ENCODE peak calls at places on chromosomes 13 and 19, in five cellular contexts. One of them, this sample, is unnamed.

GRCh38 chr19:23273594-23274412 is 23.6 kb upstream of the ZNF724 start:
- DNase-seq in adrenal gland: peak; percentile 97
- DNase-seq in cardiac muscle cell: peak; percentile 95
- DNase-seq in heart right ventricle: peak; percentile 92
- DNase-seq in lower lobe of right lung: peak; percentile 93
- DNase-seq in this sample: peak; percentile 93

GRCh38 chr13:28313579-28313978 is 175.2 kb downstream of the PAN3 start:
- DNase-seq in adrenal gland: peak; percentile 47
- DNase-seq in cardiac muscle cell: no peak
- DNase-seq in heart right ventricle: no peak
- DNase-seq in lower lobe of right lung: no peak
- DNase-seq in this sample: no peak

GRCh38 chr19:35534803-35535480 is 1.7 kb downstream of the GAPDHS start:
- DNase-seq in adrenal gland: no peak
- DNase-seq in cardiac muscle cell: no peak
- DNase-seq in heart right ventricle: no peak
- DNase-seq in lower lobe of right lung: no peak
- DNase-seq in this sample: no peak

GRCh38 chr19:36331353-36332228 is 47.4 kb downstream of the ZFP14 start:
- DNase-seq in adrenal gland: peak; percentile 98
- DNase-seq in cardiac muscle cell: peak; percentile 96
- DNase-seq in heart right ventricle: peak; percentile 93
- DNase-seq in lower lobe of right lung: peak; percentile 70
- DNase-seq in this sample: peak; percentile 89

GRCh38 chr13:101307181-101307701 is 109.1 kb downstream of the NALCN start:
- DNase-seq in adrenal gland: no peak
- DNase-seq in cardiac muscle cell: no peak
- DNase-seq in heart right ventricle: no peak
- DNase-seq in lower lobe of right lung: no peak
- DNase-seq in this sample: no peak

GRCh38 chr13:73416093-73416492 is 357.3 kb downstream of the KLF5 start:
- DNase-seq in adrenal gland: no peak
- DNase-seq in cardiac muscle cell: no peak
- DNase-seq in heart right ventricle: no peak
- DNase-seq in lower lobe of right lung: no peak
- DNase-seq in this sample: no peak

GRCh38 chr19:40549007-40549708 is 27.5 kb upstream of the SHKBP1 start:
- DNase-seq in adrenal gland: no peak
- DNase-seq in cardiac muscle cell: peak; percentile 91
- DNase-seq in heart right ventricle: peak; percentile 37
- DNase-seq in lower lobe of right lung: peak; percentile 78
- DNase-seq in this sample: peak; percentile 52

GRCh38 chr13:42215578-42216421 is 56.2 kb upstream of the AKAP11 start:
- DNase-seq in adrenal gland: peak; percentile 72
- DNase-seq in cardiac muscle cell: peak; percentile 53
- DNase-seq in heart right ventricle: no peak
- DNase-seq in lower lobe of right lung: no peak
- DNase-seq in this sample: no peak

GRCh38 chr19:28577199-28577598 is 635.8 kb downstream of the UQCRFS1 start:
- DNase-seq in adrenal gland: no peak
- DNase-seq in cardiac muscle cell: no peak
- DNase-seq in heart right ventricle: no peak
- DNase-seq in lower lobe of right lung: no peak
- DNase-seq in this sample: no peak

GRCh38 chr13:93227906-93228801 is 1.5 kb downstream of the GPC6 start:
- DNase-seq in adrenal gland: peak; percentile 56
- DNase-seq in cardiac muscle cell: peak; percentile 92
- DNase-seq in heart right ventricle: peak; percentile 23
- DNase-seq in lower lobe of right lung: peak; percentile 42
- DNase-seq in this sample: peak; percentile 51

DNA sequence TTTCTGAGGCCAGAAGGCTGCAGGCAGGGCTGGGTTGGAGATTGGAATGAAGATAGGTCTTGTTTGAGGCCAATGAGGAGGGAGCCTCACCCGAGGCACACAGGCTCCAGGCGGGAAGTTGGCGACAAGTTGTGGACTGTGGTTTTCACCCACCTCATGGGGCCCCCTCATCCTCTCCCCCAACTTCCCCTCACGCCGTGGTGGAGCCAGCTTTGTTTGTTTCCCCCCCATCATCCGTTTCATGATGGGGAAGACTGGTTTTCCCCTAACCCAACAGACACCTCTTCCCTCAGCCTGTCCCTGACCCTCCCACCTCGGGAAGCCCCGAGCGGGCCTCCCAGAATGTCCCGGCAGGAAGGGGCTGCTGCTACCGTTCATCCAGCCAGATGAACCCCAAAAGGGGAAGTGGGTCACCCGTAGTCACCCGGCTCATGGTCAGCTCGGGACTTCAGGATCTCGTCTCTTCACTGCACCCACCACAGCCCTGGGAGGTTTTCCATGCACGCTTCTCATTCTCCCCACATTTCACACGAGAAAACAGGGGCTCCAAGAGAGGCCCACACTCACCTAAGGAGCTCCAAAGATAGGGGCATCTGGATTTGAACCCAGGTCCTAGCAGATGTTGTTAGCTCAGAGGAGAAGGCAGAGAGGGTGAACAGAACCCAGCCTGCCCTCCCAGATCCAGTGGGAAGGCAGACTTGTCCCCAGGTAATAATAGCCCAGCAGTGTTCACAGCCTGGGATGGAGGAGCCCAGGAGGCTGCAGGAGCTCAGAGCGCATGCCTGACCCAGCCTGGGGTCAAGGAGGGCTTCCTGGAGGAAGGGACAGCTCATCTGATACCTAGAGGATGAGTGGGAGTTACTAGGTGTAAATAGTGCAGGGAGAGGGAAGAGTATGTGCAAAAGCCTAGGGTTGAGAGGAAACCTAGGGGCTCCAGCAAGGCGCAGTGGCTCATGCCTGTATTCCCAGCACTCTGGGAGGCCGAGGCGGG is 23.5 kb downstream of the CEACAM16 start:
- DNase-seq in adrenal gland: no peak
- DNase-seq in cardiac muscle cell: no peak
- DNase-seq in heart right ventricle: no peak
- DNase-seq in lower lobe of right lung: no peak
- DNase-seq in this sample: no peak
- H3K27ac ChIP-seq in adrenal gland: no peak overlapping the region
- H3K27ac ChIP-seq in cardiac muscle cell: no peak overlapping the region
- H3K27ac ChIP-seq in heart right ventricle: peak overlapping the region; percentile 5
- H3K27ac ChIP-seq in lower lobe of right lung: peak overlapping the region; percentile 32
- H3K27ac ChIP-seq in this sample: peak overlapping the region; percentile 44

GRCh38 chr13:52669677-52670076 is 17.0 kb downstream of the SUGT1 start:
- DNase-seq in adrenal gland: no peak
- DNase-seq in cardiac muscle cell: no peak
- DNase-seq in heart right ventricle: no peak
- DNase-seq in lower lobe of right lung: no peak
- DNase-seq in this sample: no peak
- TF ChIP-seq CTCF in adrenal gland: no peak
- TF ChIP-seq CTCF in cardiac muscle cell: no peak
- TF ChIP-seq CTCF in heart right ventricle: peak; percentile 23
- TF ChIP-seq CTCF in lower lobe of right lung: no peak
- TF ChIP-seq CTCF in this sample: no peak

GRCh38 chr13:24161010-24161775 is 673 bp downstream of the SPATA13 start:
- DNase-seq in adrenal gland: peak; percentile 59
- DNase-seq in cardiac muscle cell: peak; percentile 32
- DNase-seq in heart right ventricle: peak; percentile 7
- DNase-seq in lower lobe of right lung: peak; percentile 62
- DNase-seq in this sample: peak; percentile 29

GRCh38 chr13:24161980-24162517 is 1.5 kb downstream of the SPATA13 start:
- DNase-seq in adrenal gland: no peak
- DNase-seq in cardiac muscle cell: no peak
- DNase-seq in heart right ventricle: no peak
- DNase-seq in lower lobe of right lung: no peak
- DNase-seq in this sample: no peak

GRCh38 chr13:24159362-24159761 is 1.2 kb upstream of the SPATA13 start:
- DNase-seq in adrenal gland: no peak
- DNase-seq in cardiac muscle cell: no peak
- DNase-seq in heart right ventricle: no peak
- DNase-seq in lower lobe of right lung: no peak
- DNase-seq in this sample: no peak

GRCh38 chr13:24162604-24163003 is 2.1 kb downstream of the SPATA13 start:
- DNase-seq in adrenal gland: no peak
- DNase-seq in cardiac muscle cell: no peak
- DNase-seq in heart right ventricle: no peak
- DNase-seq in lower lobe of right lung: no peak
- DNase-seq in this sample: no peak

DNA sequence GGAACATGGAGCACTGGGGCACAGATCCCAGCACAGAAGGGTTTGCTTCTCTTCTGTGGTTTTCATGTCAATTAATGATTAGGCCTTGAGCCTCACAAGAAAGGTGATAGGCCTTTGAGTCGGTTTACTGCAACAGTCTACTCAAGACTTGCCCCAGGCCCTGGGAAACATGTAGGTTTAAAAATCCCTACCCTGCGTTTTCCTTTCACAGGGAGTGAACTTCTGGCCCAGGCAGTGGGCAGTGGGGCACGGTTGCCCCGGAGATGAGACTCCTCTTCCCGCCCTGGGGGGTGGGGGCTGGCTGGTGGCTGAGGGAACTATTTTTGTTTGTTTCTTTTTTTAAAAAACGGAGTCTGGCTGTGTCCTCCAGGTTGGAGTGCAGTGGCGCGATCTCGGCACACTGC is 597 bp upstream of the SPATA13 start:
- DNase-seq in adrenal gland: no peak
- DNase-seq in cardiac muscle cell: no peak
- DNase-seq in heart right ventricle: no peak
- DNase-seq in lower lobe of right lung: no peak
- DNase-seq in this sample: no peak
- H3K27ac ChIP-seq in adrenal gland: no peak overlapping the region
- H3K27ac ChIP-seq in cardiac muscle cell: peak overlapping the region; percentile 41
- H3K27ac ChIP-seq in heart right ventricle: no peak overlapping the region
- H3K27ac ChIP-seq in lower lobe of right lung: peak overlapping the region; percentile 77
- H3K27ac ChIP-seq in this sample: peak overlapping the region; percentile 86

DNA sequence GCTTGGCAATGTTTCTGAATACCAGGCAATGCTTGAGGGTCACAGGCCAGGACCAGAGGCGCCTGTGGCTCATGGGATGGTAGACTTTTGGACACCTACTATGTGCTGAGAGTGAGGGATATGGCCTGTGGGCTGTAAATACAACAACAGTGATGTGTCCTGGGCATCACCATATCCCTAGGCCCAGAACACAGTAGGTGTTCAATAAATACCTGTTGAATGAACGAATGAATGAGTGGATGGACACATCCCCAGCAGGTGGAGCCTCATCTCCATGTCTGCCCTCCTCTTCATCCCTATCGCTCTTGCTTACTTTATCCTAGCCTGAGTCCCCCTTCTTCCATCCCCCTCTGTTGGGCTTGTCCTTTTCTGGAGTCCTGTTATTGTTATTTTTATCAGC is 16.5 kb upstream of the NANOS2 start:
- DNase-seq in adrenal gland: no peak
- DNase-seq in cardiac muscle cell: no peak
- DNase-seq in heart right ventricle: no peak
- DNase-seq in lower lobe of right lung: no peak
- DNase-seq in this sample: no peak
- TF ChIP-seq CTCF in adrenal gland: no peak
- TF ChIP-seq CTCF in cardiac muscle cell: no peak
- TF ChIP-seq CTCF in heart right ventricle: peak; percentile 24
- TF ChIP-seq CTCF in lower lobe of right lung: no peak
- TF ChIP-seq CTCF in this sample: no peak

GRCh38 chr19:49149652-49150105 is 5.5 kb downstream of the HRC start:
- DNase-seq in adrenal gland: peak; percentile 89
- DNase-seq in cardiac muscle cell: peak; percentile 82
- DNase-seq in heart right ventricle: peak; percentile 81
- DNase-seq in lower lobe of right lung: peak; percentile 68
- DNase-seq in this sample: peak; percentile 70

GRCh38 chr19:49150106-49150943 is 4.9 kb downstream of the HRC start:
- DNase-seq in adrenal gland: peak; percentile 93
- DNase-seq in cardiac muscle cell: peak; percentile 95
- DNase-seq in heart right ventricle: peak; percentile 87
- DNase-seq in lower lobe of right lung: peak; percentile 87
- DNase-seq in this sample: peak; percentile 75

GRCh38 chr19:49152218-49152550 is 3.0 kb downstream of the HRC start:
- DNase-seq in adrenal gland: no peak
- DNase-seq in cardiac muscle cell: no peak
- DNase-seq in heart right ventricle: no peak
- DNase-seq in lower lobe of right lung: no peak
- DNase-seq in this sample: no peak

GRCh38 chr19:49151339-49152217 is 3.6 kb downstream of the HRC start:
- DNase-seq in adrenal gland: peak; percentile 90
- DNase-seq in cardiac muscle cell: peak; percentile 79
- DNase-seq in heart right ventricle: peak; percentile 57
- DNase-seq in lower lobe of right lung: peak; percentile 88
- DNase-seq in this sample: no peak

GRCh38 chr19:49150944-49151243 is 4.3 kb downstream of the HRC start:
- DNase-seq in adrenal gland: no peak
- DNase-seq in cardiac muscle cell: no peak
- DNase-seq in heart right ventricle: no peak
- DNase-seq in lower lobe of right lung: no peak
- DNase-seq in this sample: no peak
- H3K27ac ChIP-seq in adrenal gland: peak overlapping the region; percentile 58
- H3K27ac ChIP-seq in cardiac muscle cell: peak overlapping the region; percentile 72
- H3K27ac ChIP-seq in heart right ventricle: no peak overlapping the region
- H3K27ac ChIP-seq in lower lobe of right lung: peak overlapping the region; percentile 81
- H3K27ac ChIP-seq in this sample: peak overlapping the region; percentile 86

GRCh38 chr19:2540646-2541454 is 64.9 kb downstream of the GADD45B start:
- DNase-seq in adrenal gland: peak; percentile 93
- DNase-seq in cardiac muscle cell: peak; percentile 97
- DNase-seq in heart right ventricle: peak; percentile 89
- DNase-seq in lower lobe of right lung: peak; percentile 92
- DNase-seq in this sample: peak; percentile 87
- TF ChIP-seq CTCF in adrenal gland: peak; percentile 21
- TF ChIP-seq CTCF in cardiac muscle cell: peak; percentile 32
- TF ChIP-seq CTCF in heart right ventricle: peak; percentile 38
- TF ChIP-seq CTCF in lower lobe of right lung: peak; percentile 26
- TF ChIP-seq CTCF in this sample: peak; percentile 36

DNA sequence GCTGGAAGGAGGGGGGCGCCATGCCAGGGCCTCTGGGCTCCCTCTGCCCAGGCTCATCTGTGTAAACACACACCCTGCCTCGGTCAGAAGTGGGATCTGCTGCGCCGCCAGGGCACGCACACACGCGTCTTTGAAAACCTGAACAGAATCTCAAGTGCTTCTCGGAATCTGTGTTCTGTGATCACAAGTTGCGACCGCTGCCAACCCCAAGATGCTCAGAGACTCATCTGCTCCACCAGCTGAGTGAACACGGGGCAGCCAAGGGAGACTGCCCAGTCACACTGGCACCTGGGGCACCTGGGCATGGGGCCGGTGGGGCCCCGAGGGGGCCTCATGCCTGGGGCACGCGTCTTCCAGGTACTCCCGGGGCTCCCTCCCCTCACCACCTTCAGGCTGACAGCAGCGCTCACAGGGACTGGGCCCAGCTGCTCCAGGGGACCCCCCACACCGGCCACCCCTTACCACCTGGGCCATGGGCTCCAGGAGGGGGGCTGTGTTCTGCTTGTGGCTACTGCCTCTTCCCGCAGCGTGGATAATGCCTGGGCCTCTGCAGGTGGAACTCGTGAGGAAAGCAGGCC is 59.0 kb downstream of the KLF2 start:
- DNase-seq in adrenal gland: no peak
- DNase-seq in cardiac muscle cell: no peak
- DNase-seq in heart right ventricle: no peak
- DNase-seq in lower lobe of right lung: no peak
- DNase-seq in this sample: no peak
- H3K27ac ChIP-seq in adrenal gland: no peak overlapping the region
- H3K27ac ChIP-seq in cardiac muscle cell: peak overlapping the region; percentile 63
- H3K27ac ChIP-seq in heart right ventricle: peak overlapping the region; percentile 72
- H3K27ac ChIP-seq in lower lobe of right lung: peak overlapping the region; percentile 78
- H3K27ac ChIP-seq in this sample: peak overlapping the region; percentile 89

GRCh38 chr13:30804474-30804873 is 69.1 kb downstream of the ALOX5AP start:
- DNase-seq in adrenal gland: no peak
- DNase-seq in cardiac muscle cell: no peak
- DNase-seq in heart right ventricle: no peak
- DNase-seq in lower lobe of right lung: no peak
- DNase-seq in this sample: no peak
- TF ChIP-seq CTCF in adrenal gland: no peak
- TF ChIP-seq CTCF in cardiac muscle cell: peak; percentile 11
- TF ChIP-seq CTCF in heart right ventricle: no peak
- TF ChIP-seq CTCF in lower lobe of right lung: no peak
- TF ChIP-seq CTCF in this sample: no peak

This sample was measured in uterus.